ENCODE peak calls at places on chromosomes 4 and X, in nine cellular contexts. Q, E, G, O, T, C, B, N and D are unnamed samples. For H3K4me1 and H3K36me3, the result is how much of the 10 kb centered on the place peaks cover.

GRCh38 chrX:129478516-129478915 is 44.8 kb downstream of the SMARCA1 start:
- DNase-seq in Q (no peak), E (no peak), G (no peak), O (no peak), T (no peak), C (no peak), B (peak), N (no peak), D (no peak)

GRCh38 chr4:125105561-125105960 is 209.2 kb upstream of the FAT4 start:
- DNase-seq in Q (no peak), E (no peak), G (no peak), O (no peak), T (no peak), C (no peak), B (peak), N (no peak), D (no peak)

GRCh38 chrX:9339603-9340569 is 125.0 kb upstream of the TBL1X start:
- DNase-seq in Q (no peak), E (peak), G (no peak), O (no peak), T (peak), C (no peak), B (peak), N (no peak), D (no peak)

GRCh38 chrX:39969099-39969825 is 128.5 kb downstream of the BCOR start:
- DNase-seq in Q (no peak), E (no peak), G (no peak), O (no peak), T (no peak), C (no peak), B (no peak), N (no peak), D (no peak)

GRCh38 chr4:151004222-151004621 is 10.9 kb downstream of the LRBA start:
- DNase-seq in Q (no peak), E (no peak), G (no peak), O (peak), T (no peak), C (no peak), B (peak), N (no peak), D (no peak)

GRCh38 chr4:165784672-165785071 is 88.4 kb upstream of the TLL1 start:
- DNase-seq in Q (no peak), E (no peak), G (no peak), O (no peak), T (peak), C (no peak), B (no peak), N (no peak), D (no peak)

GRCh38 chr4:61805979-61806378 is 605.9 kb downstream of the ADGRL3 start:
- DNase-seq in Q (no peak), E (no peak), G (no peak), O (peak), T (no peak), C (no peak), B (no peak), N (no peak), D (no peak)

GRCh38 chrX:119236599-119237525 is 777 bp downstream of the PGRMC1 start:
- DNase-seq in Q (no peak), E (peak), G (peak), O (peak), T (no peak), C (no peak), B (peak), N (no peak), D (no peak)

GRCh38 chr4:134762053-134762452 is 560.5 kb upstream of the PABPC4L start:
- DNase-seq in Q (no peak), E (no peak), G (no peak), O (no peak), T (no peak), C (no peak), B (no peak), N (no peak), D (no peak)

GRCh38 chrX:65509400-65509799 is 25.2 kb downstream of the LAS1L start:
- DNase-seq in Q (no peak), E (no peak), G (no peak), O (no peak), T (no peak), C (no peak), B (no peak), N (no peak), D (no peak)

GRCh38 chr4:140926672-140927071 is 170.5 kb upstream of the TBC1D9 start:
- DNase-seq in Q (no peak), E (no peak), G (no peak), O (no peak), T (no peak), C (no peak), B (peak), N (no peak), D (no peak)

GRCh38 chrX:11908371-11908770 is 150.3 kb downstream of the MSL3 start:
- DNase-seq in Q (no peak), E (no peak), G (no peak), O (peak), T (no peak), C (no peak), B (peak), N (no peak), D (no peak)

GRCh38 chrX:68183612-68184214 is 249.6 kb downstream of the OPHN1 start:
- DNase-seq in Q (no peak), E (no peak), G (no peak), O (no peak), T (no peak), C (no peak), B (peak), N (no peak), D (no peak)

GRCh38 chr4:18981234-18981615 is 959.7 kb upstream of the LCORL start:
- DNase-seq in Q (no peak), E (no peak), G (no peak), O (peak), T (no peak), C (no peak), B (no peak), N (no peak), D (no peak)

GRCh38 chr4:141134586-141134985 is 1.3 kb upstream of the RNF150 start:
- DNase-seq in Q (peak), E (no peak), G (no peak), O (no peak), T (no peak), C (no peak), B (no peak), N (no peak), D (no peak)

GRCh38 chr4:37966044-37966443 is 5.8 kb downstream of the PTTG2 start:
- DNase-seq in Q (no peak), E (no peak), G (no peak), O (no peak), T (no peak), C (no peak), B (no peak), N (no peak), D (no peak)

GRCh38 chr4:180455226-180455625 is 1788.0 kb upstream of the TENM3 start:
- DNase-seq in Q (no peak), E (no peak), G (no peak), O (peak), T (no peak), C (no peak), B (no peak), N (no peak), D (no peak)

GRCh38 chr4:31518796-31519250 is 798.7 kb downstream of the PCDH7 start:
- DNase-seq in Q (no peak), E (no peak), G (no peak), O (peak), T (no peak), C (no peak), B (peak), N (no peak), D (no peak)

GRCh38 chrX:45515262-45516215 is 314.9 kb upstream of the DIPK2B start:
- DNase-seq in Q (peak), E (peak), G (peak), O (peak), T (peak), C (no peak), B (peak), N (peak), D (no peak)

GRCh38 chrX:37800762-37801161 is 20.9 kb downstream of the CYBB start:
- DNase-seq in Q (no peak), E (no peak), G (no peak), O (no peak), T (no peak), C (no peak), B (no peak), N (no peak), D (no peak)

GRCh38 chr4:176837176-176837915 is 44.6 kb upstream of the VEGFC start:
- DNase-seq in Q (peak), E (no peak), G (no peak), O (no peak), T (no peak), C (no peak), B (peak), N (no peak), D (no peak)

GRCh38 chr4:109614015-109614414 is 54.0 kb downstream of the MCUB start:
- DNase-seq in Q (no peak), E (no peak), G (no peak), O (no peak), T (no peak), C (no peak), B (no peak), N (no peak), D (no peak)

GRCh38 chr4:63921561-63921960 is 487.7 kb downstream of the TECRL start:
- DNase-seq in Q (no peak), E (peak), G (no peak), O (no peak), T (no peak), C (no peak), B (no peak), N (no peak), D (no peak)

GRCh38 chrX:9873952-9874351 is 87.7 kb downstream of the SHROOM2 start:
- DNase-seq in Q (no peak), E (no peak), G (no peak), O (no peak), T (no peak), C (no peak), B (peak), N (peak), D (no peak)

GRCh38 chr4:137203601-137204000 is 328.7 kb downstream of the PCDH18 start:
- DNase-seq in Q (peak), E (no peak), G (no peak), O (no peak), T (no peak), C (no peak), B (peak), N (no peak), D (no peak)

GRCh38 chr4:94798808-94799207 is 41.1 kb downstream of the BMPR1B start:
- DNase-seq in Q (no peak), E (no peak), G (no peak), O (peak), T (no peak), C (no peak), B (peak), N (no peak), D (no peak)

GRCh38 chr4:20624783-20625364 is 75.4 kb upstream of the PACRGL start:
- DNase-seq in Q (no peak), E (no peak), G (no peak), O (peak), T (no peak), C (no peak), B (no peak), N (no peak), D (no peak)

GRCh38 chr4:48905363-48906015 is 1.1 kb downstream of the OCIAD2 start:
- DNase-seq in Q (peak), E (no peak), G (no peak), O (peak), T (no peak), C (no peak), B (peak), N (no peak), D (no peak)

GRCh38 chr4:138835833-138836521 is 179.6 kb upstream of the NOCT start:
- DNase-seq in Q (no peak), E (no peak), G (no peak), O (peak), T (peak), C (no peak), B (peak), N (no peak), D (no peak)

GRCh38 chr4:20305976-20306375 is 54.3 kb downstream of the SLIT2 start:
- DNase-seq in Q (no peak), E (no peak), G (no peak), O (no peak), T (no peak), C (no peak), B (peak), N (no peak), D (no peak)

GRCh38 chrX:31333181-31333831 is 261.5 kb upstream of the FTHL17 start:
- DNase-seq in Q (peak), E (no peak), G (no peak), O (peak), T (no peak), C (no peak), B (peak), N (no peak), D (no peak)

GRCh38 chr4:20044502-20044911 is 207.2 kb upstream of the SLIT2 start:
- DNase-seq in Q (no peak), E (no peak), G (no peak), O (peak), T (no peak), C (no peak), B (peak), N (no peak), D (no peak)

GRCh38 chrX:1649623-1650022 is 34.8 kb downstream of the ASMT start:
- DNase-seq in Q (peak), E (no peak), G (no peak), O (no peak), T (no peak), C (peak), B (peak), N (no peak), D (no peak)

GRCh38 chr4:119300072-119300387 is 21.9 kb downstream of the FABP2 start:
- DNase-seq in Q (peak), E (peak), G (peak), O (no peak), T (peak), C (no peak), B (peak), N (peak), D (peak)

GRCh38 chr4:151887151-151887815 is 126.5 kb upstream of the GATB start:
- DNase-seq in Q (no peak), E (no peak), G (no peak), O (peak), T (no peak), C (no peak), B (peak), N (no peak), D (no peak)

GRCh38 chrX:7219153-7219705 is 71.3 kb upstream of the PUDP start:
- DNase-seq in Q (no peak), E (no peak), G (no peak), O (no peak), T (no peak), C (no peak), B (no peak), N (no peak), D (no peak)
- H3K4me3 ChIP-seq in Q (no peak), E (no peak), G (no peak), O (no peak), T (no peak), C (no peak), B (no peak), N (no peak), D (no peak)

GRCh38 chrX:115322375-115322774 is 32.9 kb downstream of the LUZP4 start:
- DNase-seq in Q (no peak), E (no peak), G (no peak), O (no peak), T (no peak), C (no peak), B (no peak), N (no peak), D (no peak)
- H3K4me1 ChIP-seq in Q (under half), E (under half), G (under half), O (under half), T (under half), C (under half), B (under half), N (under half), D (under half)

GRCh38 chrX:16826207-16826606 is 39.9 kb downstream of the TXLNG start:
- DNase-seq in Q (no peak), E (no peak), G (no peak), O (peak), T (no peak), C (no peak), B (peak), N (no peak), D (no peak)
- H3K36me3 ChIP-seq in Q (under half), E (under half), G (under half), O (under half), T (under half), C (under half), B (under half), N (under half), D (under half)

GRCh38 chrX:18026171-18026570 is 165.1 kb upstream of the RAI2 start:
- DNase-seq in Q (no peak), E (no peak), G (no peak), O (no peak), T (no peak), C (no peak), B (no peak), N (no peak), D (no peak)
- H3K4me3 ChIP-seq in Q (no peak), E (no peak), G (no peak), O (no peak), T (no peak), C (no peak), B (no peak), N (no peak), D (no peak)

GRCh38 chr4:7802093-7802726 is 137.5 kb downstream of the AFAP1 start:
- DNase-seq in Q (peak), E (peak), G (peak), O (peak), T (peak), C (peak), B (peak), N (peak), D (peak)

GRCh38 chr4:7804759-7805385 is 134.8 kb downstream of the AFAP1 start:
- DNase-seq in Q (no peak), E (peak), G (no peak), O (no peak), T (no peak), C (no peak), B (no peak), N (no peak), D (no peak)

GRCh38 chr4:7803371-7803770 is 136.3 kb downstream of the AFAP1 start:
- DNase-seq in Q (no peak), E (peak), G (no peak), O (no peak), T (no peak), C (no peak), B (no peak), N (no peak), D (no peak)

GRCh38 chr4:7805533-7806079 is 134.1 kb downstream of the AFAP1 start:
- DNase-seq in Q (peak), E (peak), G (peak), O (peak), T (peak), C (no peak), B (peak), N (no peak), D (no peak)

DNA sequence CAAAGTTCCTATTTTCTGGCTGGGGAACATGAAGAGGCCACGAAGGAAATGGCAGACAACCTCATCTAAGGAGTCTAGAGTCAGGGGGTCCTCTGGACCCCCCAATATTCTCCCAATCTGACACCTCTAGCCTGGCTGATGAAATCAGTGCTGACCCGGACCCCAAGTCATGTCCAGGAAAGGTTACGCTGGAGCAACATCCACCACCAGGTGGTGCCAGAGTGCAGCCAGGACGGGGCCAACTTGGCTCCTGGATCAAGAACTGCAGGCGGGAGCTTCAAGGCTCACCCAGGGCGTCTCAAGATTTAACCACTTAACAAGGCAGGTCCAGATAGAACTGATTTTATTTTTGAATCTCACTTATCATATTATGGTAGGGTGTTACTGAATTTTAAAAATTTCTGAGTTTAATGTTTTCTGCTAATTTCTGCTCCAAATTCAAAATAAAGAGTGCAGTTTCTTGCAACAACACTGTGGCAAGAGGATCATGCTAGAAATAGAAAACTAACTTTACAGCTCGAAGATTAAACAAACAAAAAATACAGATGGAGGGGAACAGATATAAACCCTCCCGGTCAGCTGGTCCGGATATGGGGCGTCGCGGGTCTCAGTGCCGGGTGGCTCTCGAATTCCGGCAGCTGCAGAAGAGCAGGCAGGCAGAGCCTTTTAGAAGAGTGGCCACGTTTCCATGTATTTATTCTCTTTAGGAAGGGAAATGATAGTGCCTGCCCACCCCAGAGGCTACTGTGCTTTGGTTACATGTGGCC is 135.5 kb downstream of the AFAP1 start:
- DNase-seq in Q (peak), E (peak), G (peak), O (peak), T (peak), C (peak), B (peak), N (peak), D (peak)
- H3K4me1 ChIP-seq in Q (under half), E (half or more), G (under half), O (under half), T (half or more), C (under half), B (under half), N (under half), D (under half)

GRCh38 chr4:82467442-82467841 is 37.1 kb downstream of the ENOPH1 start:
- DNase-seq in Q (no peak), E (no peak), G (no peak), O (no peak), T (no peak), C (no peak), B (peak), N (no peak), D (no peak)
- H3K36me3 ChIP-seq in Q (under half), E (under half), G (under half), O (under half), T (under half), C (under half), B (under half), N (under half), D (under half)

DNA sequence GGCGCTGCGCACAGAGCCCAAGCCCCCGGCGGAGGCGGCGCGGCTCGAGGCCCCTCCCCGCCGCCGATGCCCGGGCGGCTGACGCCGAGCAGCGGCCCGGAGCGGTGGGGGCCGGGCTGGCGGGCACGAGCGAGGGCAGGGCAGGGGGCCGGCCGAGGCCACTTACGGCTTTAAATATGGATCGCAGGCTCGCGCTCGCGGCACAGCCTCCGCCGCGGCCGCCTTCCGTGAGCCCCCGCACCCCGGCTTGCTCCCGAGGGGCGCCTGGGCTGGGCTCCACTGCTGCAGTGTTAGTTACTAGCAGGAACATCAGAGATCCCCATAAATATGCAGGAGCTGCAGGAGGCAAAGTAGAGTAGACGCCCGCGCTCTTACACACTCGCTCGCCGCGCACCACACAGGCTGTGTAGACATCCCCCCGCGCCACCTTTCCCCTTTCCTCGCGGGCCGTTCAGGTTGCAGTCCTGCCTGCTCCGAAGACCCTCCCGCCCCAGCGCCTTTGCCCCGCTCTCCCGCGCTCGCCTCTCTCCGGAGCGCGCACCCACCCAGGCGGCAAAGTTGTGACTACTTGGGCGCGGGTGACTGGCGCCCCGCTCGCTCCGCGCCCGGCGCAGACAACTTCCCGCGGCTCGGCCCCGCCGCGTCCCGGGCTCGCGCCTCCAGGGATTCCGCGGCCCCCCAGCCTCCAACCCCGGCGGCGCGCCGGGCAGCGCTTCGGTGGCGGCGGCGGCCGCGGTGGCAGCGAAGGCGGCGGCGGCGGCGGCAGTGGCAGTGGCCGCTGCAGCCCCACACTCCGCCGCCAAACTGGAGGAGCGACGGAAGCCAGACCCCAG is 152.0 kb upstream of the SLC4A4 start:
- DNase-seq in Q (peak), E (peak), G (peak), O (peak), T (peak), C (peak), B (peak), N (no peak), D (peak)
- H3K4me3 ChIP-seq in Q (peak), E (peak), G (peak), O (peak), T (peak), C (peak), B (peak), N (peak), D (peak)

GRCh38 chr4:2789351-2789750 is 3.5 kb upstream of the SH3BP2 start:
- DNase-seq in Q (no peak), E (peak), G (no peak), O (no peak), T (no peak), C (no peak), B (no peak), N (no peak), D (no peak)

GRCh38 chr4:2787230-2788100 is 5.4 kb upstream of the SH3BP2 start:
- DNase-seq in Q (peak), E (peak), G (peak), O (no peak), T (peak), C (no peak), B (no peak), N (no peak), D (peak)

GRCh38 chr4:2788101-2788500 is 4.8 kb upstream of the SH3BP2 start:
- DNase-seq in Q (peak), E (peak), G (no peak), O (no peak), T (no peak), C (no peak), B (no peak), N (no peak), D (no peak)

GRCh38 chr4:2789801-2790582 is 2.9 kb upstream of the SH3BP2 start:
- DNase-seq in Q (peak), E (peak), G (no peak), O (no peak), T (no peak), C (no peak), B (no peak), N (no peak), D (peak)

GRCh38 chr4:2788532-2789103 is 4.3 kb upstream of the SH3BP2 start:
- DNase-seq in Q (peak), E (peak), G (peak), O (no peak), T (peak), C (no peak), B (peak), N (no peak), D (no peak)
- H3K4me1 ChIP-seq in Q (under half), E (under half), G (under half), O (under half), T (under half), C (under half), B (under half), N (under half), D (half or more)